ENCODE peak calls at places on chromosomes 3 and 15, in four cellular contexts. H, Q, J and M are unnamed samples.

GRCh38 chr15:38401716-38402115 is 52.2 kb upstream of the FAM98B start:
- DNase-seq in H (no peak), J (no peak), Q (no peak), M (no peak)

GRCh38 chr3:189222927-189223706 is 51.3 kb downstream of the TPRG1 start:
- DNase-seq in Q (no peak), H (no peak), J (no peak), M (no peak)

GRCh38 chr15:98981851-98982722 is 25.5 kb downstream of the PGPEP1L start:
- DNase-seq in J (no peak), Q (no peak), H (no peak), M (no peak)

GRCh38 chr3:101868534-101869464 is 19.5 kb downstream of the NFKBIZ start:
- DNase-seq in Q (no peak), H (no peak), J (peak; percentile 79), M (peak; percentile 79)

GRCh38 chr3:184249412-184250166 is at the start of gene EEF1AKMT4:
- DNase-seq in J (peak; percentile 96), H (peak; percentile 95), Q (peak; percentile 95), M (peak; percentile 97)

GRCh38 chr3:27559835-27560234 is 75.7 kb upstream of the SLC4A7 start:
- DNase-seq in J (peak; percentile 31), Q (no peak), H (no peak), M (no peak)

GRCh38 chr15:43998607-43999006 is 171.8 kb downstream of the WDR76 start:
- DNase-seq in H (no peak), J (no peak), Q (no peak), M (peak; percentile 67)

GRCh38 chr3:190995156-190995555 is 132.7 kb upstream of the GMNC start:
- DNase-seq in H (no peak), Q (no peak), J (no peak), M (no peak)

GRCh38 chr3:11206953-11207352 is 52.7 kb downstream of the HRH1 start:
- DNase-seq in Q (no peak), H (no peak), J (no peak), M (no peak)

GRCh38 chr3:32584660-32585059 is 14.0 kb upstream of the DYNC1LI1 start:
- DNase-seq in J (no peak), Q (no peak), H (no peak), M (no peak)

GRCh38 chr15:31267161-31268107 is 59.2 kb upstream of the KLF13 start:
- DNase-seq in Q (peak; percentile 44), H (peak; percentile 16), J (peak; percentile 27), M (no peak)

GRCh38 chr3:156307704-156308103 is 187.3 kb downstream of the KCNAB1 start:
- DNase-seq in J (peak; percentile 39), Q (no peak), H (no peak), M (peak; percentile 44)

GRCh38 chr3:32274306-32274705 is 35.8 kb downstream of the CMTM8 start:
- DNase-seq in J (no peak), Q (no peak), H (no peak), M (no peak)

GRCh38 chr3:97949743-97950142 is 22.5 kb downstream of the RIOX2 start:
- DNase-seq in J (no peak), H (no peak), Q (no peak), M (no peak)

GRCh38 chr3:193791041-193792032 is 198.3 kb downstream of the OPA1 start:
- DNase-seq in Q (no peak), H (no peak), J (peak; percentile 77), M (no peak)

GRCh38 chr3:104855702-104856101 is 511.0 kb upstream of the ALCAM start:
- DNase-seq in Q (no peak), J (no peak), H (no peak), M (no peak)

GRCh38 chr15:60620707-60621106 is 141.8 kb upstream of the ICE2 start:
- DNase-seq in J (no peak), H (no peak), Q (no peak), M (no peak)

GRCh38 chr3:69299344-69299743 is 86.5 kb downstream of the FRMD4B start:
- DNase-seq in Q (no peak), H (no peak), J (no peak), M (no peak)

GRCh38 chr15:43095708-43096347 is 10.0 kb downstream of the UBR1 start:
- DNase-seq in Q (no peak), J (no peak), H (no peak), M (no peak)

GRCh38 chr3:16338999-16339398 is 74.0 kb downstream of the OXNAD1 start:
- DNase-seq in H (no peak), Q (no peak), J (peak; percentile 39), M (no peak)

GRCh38 chr3:99857278-99857677 is 39.6 kb downstream of the CMSS1 start:
- DNase-seq in J (no peak), H (no peak), Q (no peak), M (no peak)

GRCh38 chr15:89367485-89368451 is 33.1 kb upstream of the POLG start:
- DNase-seq in J (no peak), Q (no peak), H (no peak), M (no peak)

GRCh38 chr15:55703873-55704285 is 39.1 kb downstream of the PRTG start:
- DNase-seq in Q (no peak), J (no peak), H (no peak), M (no peak)

GRCh38 chr15:34259557-34259956 is 34.7 kb downstream of the EMC4 start:
- DNase-seq in H (no peak), Q (no peak), J (no peak), M (no peak)

GRCh38 chr3:42507252-42507651 is 4.8 kb downstream of the VIPR1 start:
- DNase-seq in H (no peak), Q (peak; percentile 76), J (no peak), M (peak; percentile 80)

GRCh38 chr15:41482478-41482877 is 11.2 kb upstream of the ITPKA start:
- DNase-seq in J (no peak), H (no peak), Q (no peak), M (no peak)
- H3K36me3 ChIP-seq in J (peaks cover 35% of the 10 kb centered on the region), H (peaks cover 53% of the 10 kb centered on the region), Q (peaks cover 10% of the 10 kb centered on the region), M (no peaks in the 10 kb centered on the region)

GRCh38 chr3:67943546-67943945 is 289.1 kb upstream of the SUCLG2 start:
- DNase-seq in H (no peak), Q (no peak), J (no peak), M (no peak)

GRCh38 chr3:67941433-67942030 is 287.1 kb upstream of the SUCLG2 start:
- DNase-seq in J (no peak), Q (no peak), H (no peak), M (no peak)

GRCh38 chr3:67940200-67940952 is 286.0 kb upstream of the SUCLG2 start:
- DNase-seq in Q (no peak), H (no peak), J (no peak), M (no peak)

DNA sequence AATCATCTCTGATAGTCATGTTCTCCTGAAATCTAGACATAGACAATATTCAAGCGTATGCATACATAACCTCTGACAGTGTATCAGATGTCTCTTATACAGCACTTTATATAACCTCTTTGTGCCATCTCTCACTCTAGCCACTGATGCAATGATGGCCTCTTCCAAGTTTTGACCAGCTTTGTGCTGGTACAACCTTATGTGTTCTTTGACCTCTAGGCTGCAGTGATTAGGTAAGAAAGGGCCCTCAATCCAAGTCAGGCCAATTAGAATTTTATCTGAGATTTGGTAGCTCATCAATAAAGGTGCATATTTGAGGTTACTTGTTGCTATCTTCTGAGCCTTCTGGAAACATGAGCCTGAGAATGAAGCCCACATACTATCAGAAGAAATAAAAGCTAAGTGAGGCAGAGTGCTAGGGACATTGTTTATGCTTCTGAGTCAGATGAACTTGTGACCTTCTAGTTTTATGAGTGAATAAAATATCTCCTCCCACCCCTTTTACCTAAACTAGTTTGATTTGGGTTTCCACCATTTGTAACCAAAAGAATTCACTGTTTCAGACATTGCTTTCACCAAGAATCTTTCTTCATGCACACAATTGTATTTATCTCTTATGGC is 283.2 kb upstream of the SUCLG2 start:
- DNase-seq in Q (no peak), J (no peak), H (no peak), M (no peak)
- H3K4me3 ChIP-seq in Q (no peak overlapping the region), J (no peak overlapping the region), H (no peak overlapping the region), M (no peak overlapping the region)

DNA sequence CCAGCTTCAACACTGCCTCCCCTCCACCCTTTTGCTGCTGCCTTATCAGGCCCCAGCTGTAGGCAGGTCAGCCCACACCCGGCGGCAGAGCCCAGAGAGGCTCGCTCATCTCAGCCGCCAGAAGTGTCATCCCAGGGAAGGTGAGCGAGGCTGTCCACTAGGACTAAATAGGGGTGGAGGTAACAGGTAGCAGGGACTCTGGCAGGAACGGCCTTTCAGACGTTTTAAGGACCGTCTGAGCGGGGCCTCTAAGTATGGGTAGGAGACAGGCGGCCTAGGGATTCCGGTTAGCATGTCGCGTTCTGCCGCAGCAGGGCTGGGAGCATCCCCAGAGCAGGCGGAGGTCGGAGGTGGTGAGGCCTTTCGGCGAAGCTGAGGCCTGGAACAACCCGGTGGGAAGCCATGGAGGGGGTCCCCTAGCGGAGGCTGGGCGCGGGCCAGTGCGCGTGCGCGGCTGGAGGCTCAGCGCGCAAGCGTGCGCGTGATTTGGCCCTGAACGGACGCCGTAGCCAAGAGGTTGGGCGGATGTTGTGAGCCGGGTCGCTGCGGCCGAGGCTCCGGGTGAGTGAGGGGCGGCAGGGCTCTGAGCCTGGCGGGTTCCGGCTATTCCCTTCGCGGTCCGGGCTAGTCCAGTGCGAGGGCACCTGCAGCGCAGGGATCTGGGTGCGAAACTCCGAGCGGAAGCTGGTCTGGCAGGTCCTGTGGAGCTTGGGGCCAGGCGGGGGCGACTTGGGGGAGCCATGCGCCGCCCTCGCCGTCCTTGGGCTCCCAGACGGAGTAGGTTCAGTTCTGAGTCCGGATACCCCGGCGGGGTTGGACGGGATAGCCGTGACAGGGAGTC is at the start of the genes MST1 and RNF123:
- DNase-seq in J (peak; percentile 89), H (peak; percentile 78), Q (peak; percentile 79), M (peak; percentile 91)
- TF ChIP-seq CTCF in J (peak; percentile 0), H (peak; percentile 30), Q (no peak), M (no peak)

GRCh38 chr15:101024111-101024695 is 105.0 kb downstream of the LRRK1 start:
- DNase-seq in H (peak; percentile 15), J (peak; percentile 28), Q (no peak), M (no peak)
- H3K36me3 ChIP-seq in H (peaks cover 66% of the 10 kb centered on the region), J (no peaks in the 10 kb centered on the region), Q (no peaks in the 10 kb centered on the region), M (no peaks in the 10 kb centered on the region)

GRCh38 chr15:92881570-92881837 is 18.6 kb upstream of the CHD2 start:
- DNase-seq in J (no peak), Q (no peak), H (no peak), M (no peak)

GRCh38 chr15:92883643-92884458 is 16.3 kb upstream of the CHD2 start:
- DNase-seq in J (no peak), Q (no peak), H (no peak), M (no peak)

GRCh38 chr15:92880796-92881569 is 19.1 kb upstream of the CHD2 start:
- DNase-seq in H (no peak), J (no peak), Q (no peak), M (no peak)

GRCh38 chr15:92882697-92883642 is 17.2 kb upstream of the CHD2 start:
- DNase-seq in J (no peak), Q (no peak), H (peak; percentile 94), M (peak; percentile 62)

GRCh38 chr15:92881838-92882696 is 18.1 kb upstream of the CHD2 start:
- DNase-seq in J (peak; percentile 98), Q (peak; percentile 98), H (peak; percentile 98), M (peak; percentile 98)
- H3K4me3 ChIP-seq in J (peak overlapping the region; percentile 38), Q (peak overlapping the region; percentile 96), H (peak overlapping the region; percentile 99), M (no peak overlapping the region)